ENCODE peak calls at places on chromosome 20, in five cellular contexts. R is AG09309, U is D341Med, Y is lower lobe of right lung, E is DND-41. L is an unnamed sample.

GRCh38 chr20:22833851-22834250 is 201.3 kb upstream of the SSTR4 start:
- DNase-seq in U (no peak), E (no peak), R (no peak), Y (no peak), L (no peak)

GRCh38 chr20:56360133-56360898 is 1.5 kb downstream of the FAM210B start:
- DNase-seq in E (no peak), R (no peak), Y (no peak), U (no peak), L (no peak)

GRCh38 chr20:50126662-50127061 is 13.7 kb upstream of the UBE2V1 start:
- DNase-seq in E (no peak), Y (peak; percentile 43), U (no peak), R (no peak), L (no peak)

GRCh38 chr20:52420805-52421204 is 229.2 kb upstream of the ZFP64 start:
- DNase-seq in R (no peak), U (no peak), E (no peak), Y (no peak), L (no peak)

GRCh38 chr20:479487-479886 is 17.2 kb upstream of the TBC1D20 start:
- DNase-seq in E (no peak), Y (no peak), U (no peak), R (no peak), L (no peak)

GRCh38 chr20:57476641-57477461 is 48.1 kb downstream of the CTCFL start:
- DNase-seq in Y (no peak), R (no peak), E (no peak), U (no peak), L (no peak)

GRCh38 chr20:32934580-32934979 is 69.7 kb downstream of the SUN5 start:
- DNase-seq in Y (no peak), U (no peak), R (no peak), E (no peak), L (no peak)

GRCh38 chr20:658202-658601 is 5.2 kb upstream of the SRXN1 start:
- DNase-seq in R (no peak), E (no peak), U (no peak), Y (no peak), L (no peak)

GRCh38 chr20:22719250-22719649 is 134.9 kb upstream of the FOXA2 start:
- DNase-seq in U (no peak), Y (no peak), E (no peak), R (no peak), L (no peak)

GRCh38 chr20:51803157-51803854 is 985 bp upstream of the SALL4 start:
- DNase-seq in Y (no peak), U (no peak), R (no peak), E (no peak), L (no peak)

GRCh38 chr20:5621305-5621704 is 128.9 kb upstream of the SHLD1 start:
- DNase-seq in U (peak; percentile 76), E (no peak), Y (no peak), R (no peak), L (no peak)

GRCh38 chr20:23436681-23437080 is 2.8 kb upstream of the CSTL1 start:
- DNase-seq in U (no peak), R (no peak), E (no peak), Y (no peak), L (no peak)

GRCh38 chr20:16419138-16419715 is 154.0 kb downstream of the KIF16B start:
- DNase-seq in R (no peak), U (no peak), E (no peak), Y (no peak), L (no peak)

GRCh38 chr20:52823303-52823702 is 148.9 kb upstream of the TSHZ2 start:
- DNase-seq in R (no peak), Y (no peak), U (no peak), E (no peak), L (no peak)

GRCh38 chr20:16262594-16262993 is 310.7 kb downstream of the KIF16B start:
- DNase-seq in E (no peak), Y (no peak), U (no peak), R (no peak), L (no peak)

GRCh38 chr20:36969050-36969449 is 17.5 kb upstream of the SAMHD1 start:
- DNase-seq in E (no peak), Y (no peak), U (no peak), R (no peak), L (no peak)

GRCh38 chr20:965956-966355 is 36.2 kb downstream of the RSPO4 start:
- DNase-seq in Y (no peak), R (no peak), U (no peak), E (no peak), L (no peak)

GRCh38 chr20:15814360-15814759 is 758.9 kb downstream of the KIF16B start:
- DNase-seq in R (no peak), Y (no peak), E (no peak), U (no peak), L (no peak)

GRCh38 chr20:1335961-1336698 is 7.2 kb upstream of the SDCBP2 start:
- DNase-seq in Y (no peak), U (peak; percentile 15), E (peak; percentile 4), R (no peak), L (no peak)

GRCh38 chr20:10919549-10920140 is 245.8 kb upstream of the JAG1 start:
- DNase-seq in E (no peak), U (no peak), R (no peak), Y (no peak), L (no peak)

GRCh38 chr20:61534346-61534745 is 282.3 kb downstream of the CDH4 start:
- DNase-seq in U (no peak), E (no peak), R (no peak), Y (no peak), L (no peak)

GRCh38 chr20:36686944-36687343 is 40.9 kb upstream of the SLA2 start:
- DNase-seq in R (no peak), E (no peak), Y (no peak), U (no peak), L (no peak)

L was measured in epithelial cell of proximal tubule.